ENCODE peak calls at places on chromosomes 11 and 22, in nine cellular contexts. B, O, E, G, N, S, T, Y and U are unnamed samples.

GRCh38 chr11:123532131-123532530 is 102.1 kb downstream of the GRAMD1B start:
- DNase-seq in B (no peak), O (no peak), E (no peak), G (no peak), N (no peak), S (no peak), T (no peak), Y (no peak), U (no peak)

GRCh38 chr11:68038226-68038717 is 553 bp upstream of the TCIRG1 start:
- DNase-seq in B (no peak), O (peak; percentile 55), E (no peak), G (peak; percentile 97), N (no peak), S (no peak), T (no peak), Y (no peak), U (no peak)

GRCh38 chr11:112173152-112173551 is 2.2 kb upstream of the BCO2 start:
- DNase-seq in B (no peak), O (no peak), E (no peak), G (no peak), N (no peak), S (peak; percentile 19), T (no peak), Y (no peak), U (no peak)

GRCh38 chr11:117220568-117220967 is 11.3 kb downstream of the PCSK7 start:
- DNase-seq in B (no peak), O (no peak), E (no peak), G (no peak), N (peak; percentile 50), S (no peak), T (no peak), Y (peak; percentile 37), U (no peak)

GRCh38 chr11:104694259-104695070 is 203.8 kb downstream of the CASP12 start:
- DNase-seq in B (no peak), O (no peak), E (no peak), G (no peak), N (no peak), S (peak; percentile 62), T (no peak), Y (no peak), U (peak; percentile 35)

GRCh38 chr11:39247570-39248137 is 2211.8 kb downstream of the LRRC4C start:
- DNase-seq in B (no peak), O (no peak), E (no peak), G (no peak), N (no peak), S (no peak), T (no peak), Y (no peak), U (no peak)

GRCh38 chr11:9219572-9219971 is 45.6 kb downstream of the DENND5A start:
- DNase-seq in B (no peak), O (no peak), E (no peak), G (no peak), N (no peak), S (peak; percentile 96), T (no peak), Y (no peak), U (no peak)

GRCh38 chr11:64553554-64554201 is 37.3 kb upstream of the SLC22A12 start:
- DNase-seq in B (no peak), O (peak; percentile 77), E (peak; percentile 29), G (peak; percentile 68), N (peak; percentile 85), S (peak; percentile 46), T (peak; percentile 56), Y (peak; percentile 41), U (peak; percentile 6)

GRCh38 chr22:19691721-19692341 is 22.5 kb upstream of the SEPTIN5 start:
- DNase-seq in B (no peak), O (no peak), E (no peak), G (no peak), N (peak; percentile 31), S (peak; percentile 59), T (peak; percentile 82), Y (no peak), U (no peak)

GRCh38 chr11:118338637-118339061 is 3.9 kb downstream of the CD3D start:
- DNase-seq in B (no peak), O (no peak), E (peak; percentile 55), G (no peak), N (peak; percentile 94), S (no peak), T (no peak), Y (no peak), U (no peak)

GRCh38 chr22:19066531-19067271 is 55.5 kb downstream of the DGCR2 start:
- DNase-seq in B (peak; percentile 69), O (no peak), E (no peak), G (no peak), N (no peak), S (peak; percentile 80), T (no peak), Y (no peak), U (no peak)

GRCh38 chr22:30054764-30055069 is 25.5 kb upstream of the HORMAD2 start:
- DNase-seq in B (no peak), O (no peak), E (no peak), G (no peak), N (no peak), S (no peak), T (no peak), Y (no peak), U (no peak)